ENCODE peak calls at places on chromosomes 11 and 22, in nine cellular contexts. W, V, G, U, N, X, F, J and Q are unnamed samples.

GRCh38 chr11:121270286-121270685 is 22.3 kb upstream of the SC5D start:
- DNase-seq in W (no peak), V (no peak), G (no peak), U (no peak), N (no peak), X (no peak), F (no peak), J (no peak), Q (no peak)

GRCh38 chr22:49406047-49406650 is 421.5 kb downstream of the BRD1 start:
- DNase-seq in W (no peak), V (no peak), G (no peak), U (no peak), N (no peak), X (no peak), F (no peak), J (no peak), Q (no peak)

GRCh38 chr11:57312511-57313021 is 12.2 kb downstream of the TNKS1BP1 start:
- DNase-seq in W (no peak), V (no peak), G (no peak), U (no peak), N (no peak), X (no peak), F (no peak), J (no peak), Q (no peak)

GRCh38 chr11:2395211-2395730 is 5.3 kb upstream of the TSSC4 start:
- DNase-seq in W (no peak), V (no peak), G (no peak), U (no peak), N (no peak), X (no peak), F (no peak), J (no peak), Q (no peak)

GRCh38 chr11:43947815-43948214 is 5.4 kb downstream of the C11orf96 start:
- DNase-seq in W (no peak), V (no peak), G (peak; percentile 51), U (no peak), N (no peak), X (no peak), F (no peak), J (no peak), Q (no peak)

GRCh38 chr22:47023871-47024270 is 261.4 kb downstream of the TBC1D22A start:
- DNase-seq in W (no peak), V (no peak), G (no peak), U (no peak), N (no peak), X (no peak), F (no peak), J (no peak), Q (no peak)

GRCh38 chr22:42439021-42439420 is 6.8 kb upstream of the NFAM1 start:
- DNase-seq in W (no peak), V (no peak), G (no peak), U (no peak), N (no peak), X (no peak), F (no peak), J (no peak), Q (no peak)

GRCh38 chr11:45423475-45424081 is 137.4 kb upstream of the SYT13 start:
- DNase-seq in W (no peak), V (no peak), G (no peak), U (no peak), N (no peak), X (no peak), F (no peak), J (no peak), Q (no peak)

GRCh38 chr22:32327066-32327465 is 30.6 kb upstream of the RFPL3 start:
- DNase-seq in W (no peak), V (no peak), G (no peak), U (no peak), N (no peak), X (no peak), F (no peak), J (no peak), Q (no peak)

GRCh38 chr22:37127350-37127878 is 17.9 kb upstream of the TMPRSS6 start:
- DNase-seq in W (no peak), V (no peak), G (no peak), U (no peak), N (no peak), X (no peak), F (no peak), J (no peak), Q (no peak)

GRCh38 chr11:88345408-88345807 is 7.9 kb upstream of the CTSC start:
- DNase-seq in W (no peak), V (no peak), G (no peak), U (peak; percentile 50), N (no peak), X (no peak), F (no peak), J (peak; percentile 46), Q (peak; percentile 67)

GRCh38 chr22:46538816-46539163 is 1.4 kb upstream of the CELSR1 start:
- DNase-seq in W (no peak), V (no peak), G (no peak), U (peak; percentile 79), N (no peak), X (no peak), F (no peak), J (peak; percentile 39), Q (no peak)

GRCh38 chr11:7516488-7516887 is 2.7 kb downstream of the PPFIBP2 start:
- DNase-seq in W (no peak), V (no peak), G (no peak), U (no peak), N (no peak), X (no peak), F (no peak), J (no peak), Q (no peak)

GRCh38 chr22:47043835-47044721 is 281.6 kb downstream of the TBC1D22A start:
- DNase-seq in W (no peak), V (peak; percentile 23), G (no peak), U (peak; percentile 77), N (no peak), X (no peak), F (no peak), J (peak; percentile 67), Q (no peak)

GRCh38 chr11:113345978-113346377 is 31.6 kb downstream of the TTC12 start:
- DNase-seq in W (no peak), V (no peak), G (no peak), U (no peak), N (no peak), X (no peak), F (peak; percentile 39), J (no peak), Q (no peak)

GRCh38 chr22:43239102-43239875 is 52.4 kb upstream of the TTLL12 start:
- DNase-seq in W (no peak), V (no peak), G (peak; percentile 58), U (no peak), N (no peak), X (no peak), F (no peak), J (no peak), Q (no peak)

GRCh38 chr11:116808262-116809175 is 14.6 kb downstream of the APOA4 start:
- DNase-seq in W (no peak), V (peak; percentile 36), G (no peak), U (peak; percentile 78), N (no peak), X (no peak), F (no peak), J (no peak), Q (no peak)

GRCh38 chr11:1160231-1161101 is 2.7 kb downstream of the MUC5AC start:
- DNase-seq in W (no peak), V (no peak), G (no peak), U (peak; percentile 9), N (no peak), X (no peak), F (no peak), J (no peak), Q (no peak)

GRCh38 chr11:14445542-14446530 is 53.8 kb downstream of the COPB1 start:
- DNase-seq in W (no peak), V (no peak), G (no peak), U (peak; percentile 28), N (no peak), X (no peak), F (no peak), J (peak; percentile 61), Q (no peak)

GRCh38 chr11:72221386-72221785 is 3.2 kb upstream of the INPPL1 start:
- DNase-seq in W (no peak), V (no peak), G (no peak), U (no peak), N (no peak), X (no peak), F (no peak), J (no peak), Q (no peak)

GRCh38 chr11:72721689-72722049 is 30.5 kb downstream of the ARAP1 start:
- DNase-seq in W (peak; percentile 11), V (no peak), G (no peak), U (no peak), N (no peak), X (peak; percentile 28), F (peak; percentile 45), J (no peak), Q (peak; percentile 81)

GRCh38 chr11:67468056-67468455 is 995 bp downstream of the TMEM134 start:
- DNase-seq in W (no peak), V (no peak), G (peak; percentile 44), U (no peak), N (no peak), X (no peak), F (peak; percentile 12), J (no peak), Q (no peak)

GRCh38 chr11:124891390-124891861 is 6.2 kb downstream of the ROBO4 start:
- DNase-seq in W (no peak), V (no peak), G (no peak), U (no peak), N (no peak), X (no peak), F (no peak), J (no peak), Q (no peak)

GRCh38 chr22:42080287-42080686 is 787 bp downstream of the SMDT1 start:
- DNase-seq in W (no peak), V (no peak), G (no peak), U (peak; percentile 43), N (no peak), X (no peak), F (peak; percentile 66), J (peak; percentile 16), Q (peak; percentile 26)

GRCh38 chr11:16356057-16356750 is at the start of gene SOX6:
- DNase-seq in W (no peak), V (peak; percentile 22), G (no peak), U (no peak), N (no peak), X (no peak), F (peak; percentile 74), J (peak; percentile 25), Q (no peak)

GRCh38 chr11:11701070-11701469 is 79.3 kb upstream of the GALNT18 start:
- DNase-seq in W (no peak), V (no peak), G (no peak), U (peak; percentile 86), N (no peak), X (no peak), F (no peak), J (peak; percentile 75), Q (no peak)

GRCh38 chr11:131928992-131929391 is 558.6 kb downstream of the NTM start:
- DNase-seq in W (no peak), V (no peak), G (no peak), U (no peak), N (no peak), X (no peak), F (no peak), J (peak; percentile 70), Q (no peak)

GRCh38 chr11:123298488-123299447 is 103.7 kb upstream of the CLMP start:
- DNase-seq in W (no peak), V (no peak), G (no peak), U (no peak), N (no peak), X (no peak), F (no peak), J (no peak), Q (no peak)

GRCh38 chr11:69362315-69362714 is 68.4 kb downstream of the MYEOV start:
- DNase-seq in W (no peak), V (no peak), G (no peak), U (no peak), N (no peak), X (no peak), F (no peak), J (no peak), Q (no peak)

GRCh38 chr11:77821349-77821851 is 456 bp downstream of the AAMDC start:
- DNase-seq in W (no peak), V (no peak), G (peak; percentile 30), U (peak; percentile 38), N (peak; percentile 19), X (peak; percentile 3), F (peak; percentile 51), J (peak; percentile 36), Q (no peak)